ENCODE peak calls at places on chromosomes 3 and 15, in seven cellular contexts. Q, W, C, K, P, T and R are unnamed samples.

GRCh38 chr15:68578175-68578959 is 426 bp upstream of the CORO2B start:
- DNase-seq in Q (peak; percentile 68), W (no peak), C (peak; percentile 48), K (peak; percentile 80), P (peak; percentile 59), T (peak; percentile 88), R (peak; percentile 89)

GRCh38 chr15:26323564-26323963 is 449.3 kb downstream of the GABRB3 start:
- DNase-seq in Q (no peak), W (no peak), C (no peak), K (no peak), P (no peak), T (no peak), R (no peak)

GRCh38 chr3:146166450-146167222 is 5.7 kb upstream of the PLOD2 start:
- DNase-seq in Q (no peak), W (no peak), C (no peak), K (no peak), P (no peak), T (no peak), R (no peak)

GRCh38 chr3:79587150-79587549 is 180.6 kb downstream of the ROBO1 start:
- DNase-seq in Q (no peak), W (no peak), C (no peak), K (no peak), P (no peak), T (no peak), R (no peak)

GRCh38 chr3:7382293-7383033 is 521.5 kb downstream of the GRM7 start:
- DNase-seq in Q (no peak), W (no peak), C (no peak), K (no peak), P (no peak), T (no peak), R (no peak)

GRCh38 chr3:82643948-82644347 is 882.5 kb upstream of the GBE1 start:
- DNase-seq in Q (no peak), W (no peak), C (no peak), K (no peak), P (no peak), T (no peak), R (no peak)

GRCh38 chr3:103787879-103788278 is 1353.1 kb downstream of the ZPLD1 start:
- DNase-seq in Q (no peak), W (no peak), C (no peak), K (no peak), P (no peak), T (no peak), R (no peak)

GRCh38 chr3:141266797-141267555 is 35.4 kb downstream of the PXYLP1 start:
- DNase-seq in Q (no peak), W (no peak), C (no peak), K (no peak), P (no peak), T (no peak), R (no peak)

GRCh38 chr3:6929918-6930317 is 69.0 kb downstream of the GRM7 start:
- DNase-seq in Q (no peak), W (no peak), C (no peak), K (no peak), P (no peak), T (no peak), R (no peak)

GRCh38 chr3:180433172-180433571 is 168.8 kb upstream of the TTC14 start:
- DNase-seq in Q (no peak), W (no peak), C (no peak), K (no peak), P (no peak), T (no peak), R (no peak)

GRCh38 chr3:70387889-70388288 is 75.5 kb upstream of the MDFIC2 start:
- DNase-seq in Q (no peak), W (no peak), C (no peak), K (no peak), P (no peak), T (no peak), R (no peak)

GRCh38 chr15:85764304-85764633 is 30.5 kb downstream of the KLHL25 start:
- DNase-seq in Q (no peak), W (no peak), C (no peak), K (no peak), P (no peak), T (no peak), R (no peak)

GRCh38 chr3:132448211-132448961 is 31.1 kb downstream of the DNAJC13 start:
- DNase-seq in Q (peak; percentile 23), W (no peak), C (peak; percentile 28), K (peak; percentile 74), P (no peak), T (peak; percentile 80), R (no peak)

GRCh38 chr15:31495281-31495680 is 168.6 kb downstream of the KLF13 start:
- DNase-seq in Q (no peak), W (no peak), C (no peak), K (no peak), P (no peak), T (no peak), R (peak; percentile 22)

GRCh38 chr3:130895690-130896089 is 1.8 kb downstream of the ATP2C1 start:
- DNase-seq in Q (no peak), W (no peak), C (no peak), K (no peak), P (no peak), T (no peak), R (no peak)

GRCh38 chr15:64117759-64118487 is 22.1 kb downstream of the SNX1 start:
- DNase-seq in Q (no peak), W (no peak), C (no peak), K (no peak), P (no peak), T (no peak), R (no peak)
- H3K36me3 ChIP-seq in Q (peaks cover 90% of the 10 kb centered on the region), W (peaks cover 4% of the 10 kb centered on the region), C (peaks cover 69% of the 10 kb centered on the region), K (peaks cover 80% of the 10 kb centered on the region), P (peaks cover 11% of the 10 kb centered on the region), T (no peaks in the 10 kb centered on the region), R (peaks cover 78% of the 10 kb centered on the region)

GRCh38 chr3:127790580-127791183 is 31.6 kb downstream of the MGLL start:
- DNase-seq in Q (peak; percentile 6), W (no peak), C (no peak), K (no peak), P (no peak), T (no peak), R (peak; percentile 64)
- H3K27ac ChIP-seq in Q (no peak overlapping the region), W (peak overlapping the region; percentile 52), C (peak overlapping the region; percentile 63), K (no peak overlapping the region), P (peak overlapping the region; percentile 29), T (no peak overlapping the region), R (peak overlapping the region; percentile 51)

GRCh38 chr15:64046347-64047153 is at the start of gene DAPK2:
- DNase-seq in Q (peak; percentile 35), W (no peak), C (peak; percentile 85), K (peak; percentile 82), P (peak; percentile 82), T (peak; percentile 71), R (peak; percentile 93)
- TF ChIP-seq POLR2A in Q (no peak), W (no peak), C (no peak), K (no peak), P (peak; percentile 48), T (no peak), R (no peak)

GRCh38 chr15:42158941-42159340 is 2.5 kb upstream of the PLA2G4F start:
- DNase-seq in Q (no peak), W (no peak), C (peak; percentile 19), K (no peak), P (no peak), T (no peak), R (no peak)
- H3K36me3 ChIP-seq in Q (peaks cover 54% of the 10 kb centered on the region), W (peaks cover 9% of the 10 kb centered on the region), C (peaks cover 48% of the 10 kb centered on the region), K (peaks cover 51% of the 10 kb centered on the region), P (no peaks in the 10 kb centered on the region), T (no peaks in the 10 kb centered on the region), R (peaks cover 50% of the 10 kb centered on the region)

GRCh38 chr3:53074761-53075742 is 29.2 kb upstream of the SFMBT1 start:
- DNase-seq in Q (no peak), W (peak; percentile 28), C (no peak), K (no peak), P (no peak), T (peak; percentile 7), R (peak; percentile 50)

GRCh38 chr3:53074366-53074696 is 28.5 kb upstream of the SFMBT1 start:
- DNase-seq in Q (no peak), W (peak; percentile 40), C (no peak), K (no peak), P (no peak), T (peak; percentile 12), R (peak; percentile 54)

GRCh38 chr3:53071882-53072431 is 26.1 kb upstream of the SFMBT1 start:
- DNase-seq in Q (no peak), W (peak; percentile 10), C (no peak), K (no peak), P (no peak), T (peak; percentile 26), R (peak; percentile 73)

GRCh38 chr3:53073553-53074365 is 27.9 kb upstream of the SFMBT1 start:
- DNase-seq in Q (no peak), W (peak; percentile 46), C (no peak), K (no peak), P (no peak), T (peak; percentile 23), R (peak; percentile 65)

DNA sequence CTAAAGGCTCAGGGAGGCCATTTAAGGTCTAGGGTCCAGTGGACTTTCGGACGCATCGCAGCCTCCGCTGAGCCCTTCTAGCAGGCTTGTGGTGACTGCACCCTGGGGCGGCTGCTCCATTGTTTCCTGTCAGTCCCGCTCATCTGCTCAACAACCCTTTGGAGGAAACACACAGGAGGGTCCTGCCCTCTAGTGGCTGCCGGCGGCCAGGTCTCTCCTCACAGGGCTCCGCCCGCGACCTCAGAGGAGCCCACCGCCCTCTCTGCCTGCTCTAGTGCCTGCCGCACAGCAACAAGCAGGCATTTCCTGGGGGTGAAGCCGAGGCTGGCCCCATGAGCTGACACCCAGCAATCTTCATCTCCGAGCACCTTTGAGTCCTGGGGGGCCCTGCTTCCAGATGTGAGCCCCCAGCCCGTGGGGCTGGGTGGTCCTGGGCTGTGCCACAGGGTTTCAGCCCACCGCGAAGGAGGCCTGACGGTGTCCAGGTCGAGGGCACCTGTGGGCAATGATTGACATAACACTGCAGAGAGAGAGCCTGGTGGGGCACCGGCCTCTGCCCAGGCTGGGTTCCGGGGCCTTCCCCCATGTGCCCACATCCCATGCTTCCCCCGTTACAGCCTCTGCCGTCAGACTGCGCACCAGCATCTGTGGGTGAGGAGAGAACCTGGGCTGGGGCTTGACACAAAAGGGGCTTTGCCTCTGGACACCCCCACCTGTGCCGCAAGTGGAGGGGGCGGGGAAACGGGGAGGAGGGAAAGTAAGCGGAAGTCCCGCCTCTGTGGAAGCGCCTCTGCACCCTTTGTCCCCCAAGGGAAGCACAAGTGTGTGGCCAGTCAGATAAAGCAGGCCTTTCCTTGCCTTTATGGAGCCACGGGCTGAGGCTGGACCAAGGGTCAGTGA is 27.0 kb upstream of the SFMBT1 start:
- DNase-seq in Q (peak; percentile 72), W (peak; percentile 84), C (peak; percentile 86), K (peak; percentile 81), P (peak; percentile 86), T (peak; percentile 83), R (peak; percentile 96)
- H3K27ac ChIP-seq in Q (peak overlapping the region; percentile 16), W (peak overlapping the region; percentile 72), C (peak overlapping the region; percentile 70), K (no peak overlapping the region), P (peak overlapping the region; percentile 44), T (peak overlapping the region; percentile 33), R (peak overlapping the region; percentile 79)

DNA sequence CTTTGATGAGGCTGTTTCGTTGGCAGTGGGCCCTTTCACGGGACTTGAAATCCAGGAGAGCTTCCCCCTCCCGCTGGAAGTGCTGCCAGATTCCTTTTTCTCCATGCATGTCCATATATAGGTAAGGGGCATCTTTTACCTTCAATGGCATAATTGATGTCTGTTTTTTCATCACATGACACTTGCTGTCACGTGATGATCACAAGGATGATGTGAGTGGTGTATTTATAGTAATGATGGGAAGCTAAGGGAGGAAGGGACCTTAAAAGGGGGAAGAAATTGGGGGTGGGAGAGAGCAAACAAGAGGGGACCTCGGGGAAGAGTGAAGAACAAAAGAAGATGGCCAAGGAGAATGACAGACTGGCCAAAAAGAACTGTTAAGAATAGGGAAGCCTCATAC is 11.3 kb upstream of the SUSD5 start:
- DNase-seq in Q (no peak), W (no peak), C (no peak), K (no peak), P (no peak), T (no peak), R (no peak)
- TF ChIP-seq POLR2A in Q (no peak), W (no peak), C (no peak), K (no peak), P (no peak), T (no peak), R (no peak)